ENCODE peak calls at places on chromosomes 3 and 15, in nine cellular contexts. L is tibial artery; M is upper lobe of right lung; Q is CD4-positive, CD25-positive, alpha-beta regulatory T cell; S is trophoblast cell; R is GM23248; O is sigmoid colon; I is left ventricle myocardium inferior; V is GM23338. D is an unnamed sample. For H3K4me1, the result is how much of the 10 kb centered on the place peaks cover.

GRCh38 chr3:36909181-36909580 is 35.7 kb downstream of the TRANK1 start:
- DNase-seq in L (no peak), M (no peak), Q (no peak), S (no peak), R (no peak), O (no peak), I (no peak), V (no peak), D (no peak)

GRCh38 chr3:109081746-109082510 is 36.0 kb downstream of the MORC1 start:
- DNase-seq in L (no peak), M (no peak), Q (peak), S (peak), R (peak), O (no peak), I (no peak), V (peak), D (peak)

GRCh38 chr15:68679961-68680371 is 101.2 kb downstream of the CORO2B start:
- DNase-seq in L (no peak), M (no peak), Q (no peak), S (no peak), R (no peak), O (peak), I (no peak), V (no peak), D (no peak)

GRCh38 chr3:62376906-62377865 is 3.8 kb upstream of the FEZF2 start:
- DNase-seq in L (no peak), M (no peak), Q (no peak), S (no peak), R (no peak), O (no peak), I (no peak), V (peak), D (no peak)

GRCh38 chr3:18946524-18946923 is 201.8 kb upstream of the KCNH8 start:
- DNase-seq in L (no peak), M (no peak), Q (no peak), S (no peak), R (no peak), O (no peak), I (no peak), V (peak), D (no peak)

GRCh38 chr3:49930922-49931321 is 1.3 kb upstream of the MON1A start:
- DNase-seq in L (no peak), M (no peak), Q (no peak), S (no peak), R (no peak), O (no peak), I (no peak), V (peak), D (no peak)

GRCh38 chr3:133330542-133330941 is 69.3 kb upstream of the BFSP2 start:
- DNase-seq in L (no peak), M (no peak), Q (no peak), S (no peak), R (no peak), O (no peak), I (no peak), V (no peak), D (no peak)

GRCh38 chr3:175082631-175083030 is 223.5 kb downstream of the NAALADL2 start:
- DNase-seq in L (no peak), M (no peak), Q (no peak), S (no peak), R (no peak), O (no peak), I (no peak), V (no peak), D (no peak)

GRCh38 chr15:42239528-42240245 is 31.6 kb upstream of the VPS39 start:
- DNase-seq in L (no peak), M (no peak), Q (no peak), S (no peak), R (peak), O (no peak), I (no peak), V (no peak), D (no peak)

DNA sequence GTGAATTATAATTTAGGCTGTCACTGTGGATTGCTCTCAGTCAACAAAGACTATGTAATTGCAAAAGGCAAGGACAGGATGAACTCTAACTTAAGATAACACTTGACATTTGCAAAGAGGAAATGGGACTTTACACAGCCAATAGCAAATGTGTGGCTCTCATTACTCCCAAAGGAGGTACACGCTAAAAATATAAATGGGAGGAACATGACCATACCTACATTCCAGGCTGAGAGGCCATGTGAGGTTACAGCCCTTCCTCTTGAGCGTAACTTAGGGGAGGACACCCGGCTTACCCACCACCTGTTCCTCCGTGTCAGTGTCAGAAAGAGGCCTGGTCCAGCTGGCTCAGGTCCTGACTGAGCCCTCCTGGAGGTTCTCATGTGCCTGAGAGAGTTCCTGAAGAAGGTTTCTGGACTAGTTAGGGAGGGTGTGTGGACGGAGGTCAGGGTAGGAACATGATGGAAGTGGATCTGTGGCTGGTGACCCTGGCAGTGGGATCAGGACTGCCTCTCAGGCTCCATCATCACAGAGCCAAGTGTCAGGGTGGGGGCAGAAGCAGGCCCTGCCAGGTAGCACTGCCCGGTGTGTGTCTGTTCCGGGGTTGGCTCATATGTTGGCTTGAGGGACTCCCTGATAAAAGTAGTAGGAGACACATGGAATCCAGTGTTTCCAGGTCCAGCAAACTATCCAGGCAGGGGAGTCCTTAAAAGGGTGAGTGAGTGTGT is 7.9 kb downstream of the POPDC2 start:
- DNase-seq in L (no peak), M (no peak), Q (no peak), S (no peak), R (no peak), O (no peak), I (peak), V (no peak), D (no peak)
- H3K4me1 ChIP-seq in L (under half), M (under half), Q (under half), S (under half), R (under half), O (half or more), I (half or more), V (under half), D (under half)

GRCh38 chr3:169658311-169658931 is 5.1 kb downstream of the MECOM start:
- DNase-seq in L (no peak), M (peak), Q (no peak), S (no peak), R (no peak), O (no peak), I (no peak), V (peak), D (no peak)

GRCh38 chr3:169660709-169661566 is 2.6 kb downstream of the MECOM start:
- DNase-seq in L (no peak), M (no peak), Q (peak), S (no peak), R (peak), O (no peak), I (no peak), V (peak), D (no peak)

GRCh38 chr3:169659096-169659521 is 4.4 kb downstream of the MECOM start:
- DNase-seq in L (no peak), M (peak), Q (no peak), S (no peak), R (no peak), O (no peak), I (peak), V (peak), D (no peak)

GRCh38 chr3:169661567-169662214 is 1.8 kb downstream of the MECOM start:
- DNase-seq in L (peak), M (peak), Q (no peak), S (peak), R (peak), O (no peak), I (peak), V (peak), D (peak)

DNA sequence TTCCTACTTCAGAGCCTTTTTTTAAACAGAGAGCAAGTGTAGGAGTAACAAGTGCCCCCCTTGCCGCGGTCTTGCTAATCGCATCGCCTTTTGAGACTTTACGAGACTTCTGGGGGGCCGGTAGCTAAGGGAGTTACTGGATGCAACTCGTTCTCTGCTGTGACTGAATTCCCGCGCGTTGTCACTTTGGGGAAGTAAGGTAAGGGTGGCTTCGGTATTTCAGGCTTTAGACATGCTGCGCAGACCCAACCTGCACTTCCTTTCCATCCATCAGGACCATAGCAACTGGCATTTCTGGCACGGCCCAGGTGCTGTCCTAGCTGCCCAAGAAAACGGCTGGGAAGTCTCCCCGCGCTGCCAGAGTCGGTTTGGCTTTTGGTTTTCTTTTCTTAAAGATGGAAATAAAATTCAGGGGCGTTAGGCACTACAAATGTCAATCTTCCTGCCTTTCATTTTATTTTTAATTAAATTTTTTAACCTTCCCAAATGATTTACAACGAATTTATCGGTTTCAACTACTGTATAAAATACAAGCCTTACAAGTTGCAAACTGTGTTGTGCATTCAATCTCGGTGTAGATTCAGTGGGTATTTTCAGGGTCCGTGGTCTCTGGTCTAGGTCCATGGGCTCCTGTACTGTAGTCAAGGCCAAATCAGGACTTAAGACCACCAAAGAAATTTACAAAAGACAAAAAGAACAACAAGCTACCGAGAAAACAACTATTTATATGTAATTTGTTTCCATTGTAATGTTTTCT is 3.5 kb downstream of the MECOM start:
- DNase-seq in L (no peak), M (no peak), Q (no peak), S (no peak), R (no peak), O (no peak), I (no peak), V (peak), D (no peak)
- H3K4me3 ChIP-seq in L (no peak), M (peak), Q (peak), S (no peak), R (no peak), O (peak), I (peak), V (peak), D (no peak)

GRCh38 chr15:99606646-99607045 is 40.9 kb downstream of the MEF2A start:
- DNase-seq in L (no peak), M (no peak), Q (no peak), S (no peak), R (no peak), O (no peak), I (no peak), V (no peak), D (no peak)
- H3K27ac ChIP-seq in L (no peak), M (no peak), Q (no peak), S (no peak), R (no peak), O (no peak), I (no peak), V (no peak), D (no peak)

DNA sequence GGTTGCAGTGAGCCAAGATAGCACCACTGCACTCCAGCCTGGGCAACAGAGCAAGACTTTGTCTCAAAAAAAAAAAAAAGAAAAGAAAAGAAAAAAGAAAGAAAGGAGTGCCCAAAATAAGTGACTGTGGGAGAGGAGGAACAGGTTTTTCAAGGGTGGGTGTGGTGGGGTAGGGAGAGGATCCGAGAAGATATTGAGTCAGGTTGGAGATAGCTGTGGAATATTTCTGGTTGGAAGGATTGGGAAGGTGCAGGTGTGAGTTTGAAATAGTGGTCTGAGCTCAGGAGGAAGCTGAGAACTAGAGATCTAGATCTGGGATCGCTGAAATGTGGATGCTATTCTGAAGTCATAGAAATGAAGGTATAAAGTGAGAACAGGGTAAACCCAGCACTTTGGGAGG is 7.8 kb downstream of the SCAMP2 start:
- DNase-seq in L (no peak), M (no peak), Q (no peak), S (peak), R (no peak), O (no peak), I (no peak), V (no peak), D (no peak)
- H3K4me1 ChIP-seq in L (under half), M (half or more), Q (half or more), S (under half), R (under half), O (under half), I (half or more), V (under half), D (under half)

D was measured in SJSA1.